ENCODE peak calls at places on chromosomes 12 and 14, in six cellular contexts. R is T follicular helper cell, C is NCI-H510A treated with DMSO at 0.1 percent for 48 hours, Q is IMR-90, Z is COR-L47, J is KBM-7. T is an unnamed sample.

GRCh38 chr14:72023128-72024042 is 91.2 kb downstream of the RGS6 start:
- DNase-seq in R (no peak), C (no peak), Q (no peak), Z (no peak), J (no peak), T (no peak)

GRCh38 chr12:24780969-24781368 is 167.9 kb downstream of the BCAT1 start:
- DNase-seq in R (no peak), C (no peak), Q (peak; percentile 44), Z (no peak), J (no peak), T (no peak)

GRCh38 chr12:51349026-51349425 is 2.5 kb upstream of the CELA1 start:
- DNase-seq in R (no peak), C (no peak), Q (peak; percentile 59), Z (no peak), J (no peak), T (no peak)

GRCh38 chr12:108210001-108210400 is 80.9 kb downstream of the WSCD2 start:
- DNase-seq in R (no peak), C (no peak), Q (no peak), Z (no peak), J (no peak), T (no peak)

GRCh38 chr14:64758025-64758521 is 53.8 kb downstream of the PLEKHG3 start:
- DNase-seq in R (no peak), C (peak; percentile 44), Q (peak; percentile 66), Z (no peak), J (no peak), T (no peak)

GRCh38 chr12:19869413-19869812 is 430.1 kb downstream of the AEBP2 start:
- DNase-seq in R (no peak), C (no peak), Q (no peak), Z (no peak), J (no peak), T (no peak)

GRCh38 chr14:40697221-40697620 is 909.5 kb upstream of the LRFN5 start:
- DNase-seq in R (no peak), C (no peak), Q (no peak), Z (no peak), J (no peak), T (no peak)

GRCh38 chr12:61213646-61214045 is 1046.6 kb upstream of the USP15 start:
- DNase-seq in R (no peak), C (peak; percentile 85), Q (no peak), Z (peak; percentile 59), J (no peak), T (no peak)

GRCh38 chr12:93592641-93593396 is 20.3 kb downstream of the SOCS2 start:
- DNase-seq in R (no peak), C (no peak), Q (no peak), Z (no peak), J (no peak), T (no peak)

GRCh38 chr14:49962616-49963015 is 69.7 kb downstream of the ARF6 start:
- DNase-seq in R (no peak), C (peak; percentile 36), Q (no peak), Z (no peak), J (no peak), T (no peak)

GRCh38 chr12:52032431-52032796 is 18.8 kb upstream of the NR4A1 start:
- DNase-seq in R (no peak), C (no peak), Q (peak; percentile 80), Z (peak; percentile 8), J (no peak), T (no peak)

GRCh38 chr12:102631274-102631673 is 150.9 kb upstream of the IGF1 start:
- DNase-seq in R (no peak), C (no peak), Q (peak; percentile 82), Z (no peak), J (no peak), T (no peak)

GRCh38 chr14:39230416-39230815 is 3.3 kb upstream of the MIA2 start:
- DNase-seq in R (no peak), C (no peak), Q (peak; percentile 42), Z (no peak), J (no peak), T (no peak)

GRCh38 chr12:9244894-9245293 is 36.7 kb upstream of the PZP start:
- DNase-seq in R (no peak), C (no peak), Q (no peak), Z (no peak), J (no peak), T (no peak)

GRCh38 chr12:105109465-105110212 is 2.1 kb downstream of the WASHC4 start:
- DNase-seq in R (no peak), C (no peak), Q (peak; percentile 48), Z (no peak), J (peak; percentile 42), T (no peak)

GRCh38 chr12:71947645-71948105 is 9.0 kb downstream of the TPH2 start:
- DNase-seq in R (no peak), C (peak; percentile 98), Q (peak; percentile 86), Z (peak; percentile 96), J (no peak), T (no peak)